ENCODE peak calls at places on chromosomes 5 and 9, in six cellular contexts. Y, Z, H, F, D and C are unnamed samples.

GRCh38 chr5:75601567-75601966 is 9.7 kb upstream of the ANKDD1B start:
- DNase-seq in Y (peak), Z (no peak), H (peak), F (no peak), D (no peak), C (no peak)

GRCh38 chr5:165201364-165202143 is 1696.1 kb downstream of the MAT2B start:
- DNase-seq in Y (no peak), Z (no peak), H (peak), F (peak), D (no peak), C (no peak)

GRCh38 chr5:34923694-34924461 is 5.5 kb upstream of the DNAJC21 start:
- DNase-seq in Y (peak), Z (no peak), H (peak), F (peak), D (no peak), C (no peak)

GRCh38 chr5:159849437-159850191 is 66.7 kb upstream of the ADRA1B start:
- DNase-seq in Y (peak), Z (no peak), H (peak), F (peak), D (no peak), C (no peak)

GRCh38 chr5:111366388-111366787 is 142.2 kb downstream of the CAMK4 start:
- DNase-seq in Y (no peak), Z (no peak), H (no peak), F (no peak), D (no peak), C (no peak)

GRCh38 chr5:112467467-112467866 is 48.4 kb upstream of the EPB41L4A start:
- DNase-seq in Y (no peak), Z (no peak), H (no peak), F (no peak), D (peak), C (no peak)

GRCh38 chr9:4883326-4883873 is 90.7 kb downstream of the RCL1 start:
- DNase-seq in Y (no peak), Z (no peak), H (no peak), F (no peak), D (no peak), C (no peak)

GRCh38 chr9:110936719-110937452 is 101.4 kb downstream of the LPAR1 start:
- DNase-seq in Y (peak), Z (no peak), H (peak), F (peak), D (no peak), C (no peak)

GRCh38 chr5:410911-411517 is 32.0 kb upstream of the EXOC3 start:
- DNase-seq in Y (no peak), Z (no peak), H (peak), F (no peak), D (no peak), C (no peak)

GRCh38 chr5:10360686-10361085 is 7.2 kb downstream of the MARCHF6 start:
- DNase-seq in Y (no peak), Z (no peak), H (no peak), F (no peak), D (no peak), C (no peak)

GRCh38 chr9:96135904-96136303 is 166.1 kb downstream of the HSD17B3 start:
- DNase-seq in Y (no peak), Z (no peak), H (no peak), F (no peak), D (no peak), C (no peak)

GRCh38 chr9:20228096-20228495 is 394.2 kb downstream of the MLLT3 start:
- DNase-seq in Y (no peak), Z (no peak), H (no peak), F (no peak), D (no peak), C (no peak)

GRCh38 chr9:95770653-95771131 is 104.8 kb upstream of the ERCC6L2 start:
- DNase-seq in Y (no peak), Z (no peak), H (no peak), F (no peak), D (no peak), C (no peak)

GRCh38 chr5:143227301-143227700 is 176.2 kb downstream of the NR3C1 start:
- DNase-seq in Y (no peak), Z (no peak), H (no peak), F (no peak), D (no peak), C (no peak)

GRCh38 chr5:133873936-133874585 is 94.4 kb downstream of the C5orf15 start:
- DNase-seq in Y (no peak), Z (no peak), H (peak), F (peak), D (no peak), C (no peak)

GRCh38 chr5:126384985-126385384 is 38.2 kb upstream of the GRAMD2B start:
- DNase-seq in Y (peak), Z (no peak), H (peak), F (peak), D (no peak), C (no peak)

GRCh38 chr9:91483189-91483691 is 59.6 kb upstream of the NFIL3 start:
- DNase-seq in Y (peak), Z (no peak), H (peak), F (no peak), D (no peak), C (no peak)

GRCh38 chr9:15430920-15431844 is 8.5 kb downstream of the SNAPC3 start:
- DNase-seq in Y (no peak), Z (no peak), H (no peak), F (no peak), D (no peak), C (no peak)

GRCh38 chr5:167906209-167906853 is 385.1 kb upstream of the WWC1 start:
- DNase-seq in Y (no peak), Z (no peak), H (no peak), F (no peak), D (no peak), C (no peak)

GRCh38 chr9:21750021-21750735 is 52.3 kb upstream of the MTAP start:
- DNase-seq in Y (no peak), Z (no peak), H (no peak), F (peak), D (no peak), C (no peak)

GRCh38 chr5:40220260-40220659 is 459.5 kb upstream of the PTGER4 start:
- DNase-seq in Y (no peak), Z (no peak), H (no peak), F (no peak), D (no peak), C (no peak)

GRCh38 chr5:61599370-61600140 is 267.5 kb downstream of the ZSWIM6 start:
- DNase-seq in Y (peak), Z (no peak), H (peak), F (no peak), D (peak), C (no peak)

GRCh38 chr9:108939975-108940374 is 5.8 kb downstream of the ABITRAM start:
- DNase-seq in Y (no peak), Z (no peak), H (no peak), F (no peak), D (no peak), C (no peak)

GRCh38 chr5:14665110-14665822 is 748 bp downstream of the OTULIN start:
- DNase-seq in Y (peak), Z (no peak), H (no peak), F (no peak), D (peak), C (no peak)

GRCh38 chr9:19456996-19457693 is 48.3 kb downstream of the ACER2 start:
- DNase-seq in Y (peak), Z (peak), H (peak), F (no peak), D (peak), C (peak)

GRCh38 chr9:95171001-95171400 is 146.5 kb downstream of the FANCC start:
- DNase-seq in Y (peak), Z (no peak), H (peak), F (no peak), D (peak), C (no peak)

GRCh38 chr5:142816577-142816976 is 46.4 kb downstream of the ARHGAP26 start:
- DNase-seq in Y (peak), Z (no peak), H (peak), F (no peak), D (no peak), C (no peak)

GRCh38 chr5:16392718-16393117 is 72.9 kb downstream of the ZNF622 start:
- DNase-seq in Y (no peak), Z (no peak), H (no peak), F (no peak), D (no peak), C (no peak)

GRCh38 chr9:35258665-35259474 is 97.1 kb downstream of the UNC13B start:
- DNase-seq in Y (peak), Z (no peak), H (peak), F (peak), D (peak), C (peak)